ENCODE peak calls at places on chromosomes 1 and 21, in eight cellular contexts. A is anterior cingulate cortex, F is occipital lobe, V is iPS DF 19.7, X is C1 segment of cervical spinal cord, G is BJ, O is foreskin melanocyte, R is D341Med. P is an unnamed sample.

GRCh38 chr1:234919061-234919755 is 209.4 kb downstream of the TOMM20 start:
- DNase-seq in A (no peak), F (no peak), V (no peak), X (peak; percentile 4), G (no peak), O (no peak), R (no peak), P (no peak)

GRCh38 chr1:6700853-6701436 is 671 bp downstream of the DNAJC11 start:
- DNase-seq in A (no peak), F (no peak), V (no peak), X (no peak), G (no peak), O (peak; percentile 4), R (no peak), P (no peak)

GRCh38 chr1:11845641-11846335 is 1.8 kb downstream of the NPPA start:
- DNase-seq in A (no peak), F (no peak), V (no peak), X (no peak), G (no peak), O (no peak), R (peak; percentile 80), P (no peak)

GRCh38 chr1:89820423-89821321 is at the start of gene LRRC8D:
- DNase-seq in A (peak; percentile 85), F (peak; percentile 90), V (no peak), X (peak; percentile 86), G (no peak), O (peak; percentile 59), R (peak; percentile 94), P (no peak)

GRCh38 chr1:79760521-79760920 is 754.0 kb upstream of the ADGRL4 start:
- DNase-seq in A (no peak), F (no peak), V (no peak), X (no peak), G (no peak), O (no peak), R (no peak), P (no peak)

GRCh38 chr1:113811353-113811887 is 856 bp downstream of the RSBN1 start:
- DNase-seq in A (no peak), F (no peak), V (no peak), X (peak; percentile 41), G (no peak), O (no peak), R (peak; percentile 51), P (no peak)

GRCh38 chr1:223844521-223844961 is 1.2 kb downstream of the TP53BP2 start:
- DNase-seq in A (no peak), F (no peak), V (no peak), X (no peak), G (no peak), O (no peak), R (no peak), P (no peak)

GRCh38 chr1:59089922-59090457 is 206.9 kb upstream of the FGGY start:
- DNase-seq in A (no peak), F (no peak), V (no peak), X (no peak), G (no peak), O (no peak), R (no peak), P (no peak)

GRCh38 chr1:54245501-54245900 is 45.5 kb downstream of the MRPL37 start:
- DNase-seq in A (no peak), F (no peak), V (no peak), X (peak; percentile 66), G (no peak), O (peak; percentile 56), R (no peak), P (no peak)

GRCh38 chr1:37513795-37514349 is 694 bp downstream of the MEAF6 start:
- DNase-seq in A (peak; percentile 49), F (no peak), V (no peak), X (peak; percentile 59), G (no peak), O (no peak), R (peak; percentile 57), P (no peak)

GRCh38 chr1:156241311-156241811 is 623 bp upstream of the BGLAP start:
- DNase-seq in A (no peak), F (no peak), V (no peak), X (no peak), G (no peak), O (no peak), R (no peak), P (no peak)

GRCh38 chr1:152014943-152015342 is 21.3 kb upstream of the S100A10 start:
- DNase-seq in A (no peak), F (no peak), V (no peak), X (no peak), G (no peak), O (no peak), R (no peak), P (no peak)

GRCh38 chr1:112318698-112319370 is 77.2 kb upstream of the CTTNBP2NL start:
- DNase-seq in A (no peak), F (no peak), V (no peak), X (no peak), G (no peak), O (no peak), R (no peak), P (no peak)

GRCh38 chr21:32702702-32703101 is 25.1 kb downstream of the SYNJ1 start:
- DNase-seq in A (no peak), F (no peak), V (no peak), X (no peak), G (no peak), O (peak; percentile 68), R (no peak), P (no peak)

GRCh38 chr1:234907585-234908457 is 220.8 kb downstream of the TOMM20 start:
- DNase-seq in A (no peak), F (no peak), V (no peak), X (no peak), G (peak; percentile 83), O (no peak), R (no peak), P (peak; percentile 89)

GRCh38 chr1:83547903-83548302 is 451.0 kb downstream of the TTLL7 start:
- DNase-seq in A (no peak), F (no peak), V (no peak), X (no peak), G (no peak), O (no peak), R (no peak), P (no peak)

GRCh38 chr1:89261926-89262540 is 10.6 kb downstream of the GBP5 start:
- DNase-seq in A (no peak), F (no peak), V (no peak), X (no peak), G (no peak), O (no peak), R (no peak), P (no peak)

GRCh38 chr1:62131093-62131725 is 63.4 kb upstream of the L1TD1 start:
- DNase-seq in A (no peak), F (no peak), V (peak; percentile 60), X (no peak), G (no peak), O (peak; percentile 43), R (peak; percentile 76), P (peak; percentile 33)

GRCh38 chr1:98210064-98210463 is 289.2 kb upstream of the DPYD start:
- DNase-seq in A (no peak), F (no peak), V (peak; percentile 7), X (no peak), G (peak; percentile 6), O (no peak), R (no peak), P (peak; percentile 62)

GRCh38 chr1:248811514-248812490 is 13.9 kb downstream of the SH3BP5L start:
- DNase-seq in A (no peak), F (no peak), V (no peak), X (no peak), G (no peak), O (no peak), R (no peak), P (no peak)

GRCh38 chr1:72186733-72187307 is 95.5 kb downstream of the NEGR1 start:
- DNase-seq in A (no peak), F (no peak), V (no peak), X (no peak), G (no peak), O (peak; percentile 16), R (peak; percentile 9), P (no peak)

GRCh38 chr1:155695107-155695506 is 6.2 kb downstream of the DAP3 start:
- DNase-seq in A (no peak), F (no peak), V (no peak), X (no peak), G (no peak), O (no peak), R (no peak), P (no peak)

GRCh38 chr1:235035928-235036327 is 92.7 kb downstream of the TOMM20 start:
- DNase-seq in A (no peak), F (no peak), V (no peak), X (no peak), G (no peak), O (no peak), R (no peak), P (no peak)

GRCh38 chr1:99675292-99675691 is 29.4 kb downstream of the PALMD start:
- DNase-seq in A (no peak), F (no peak), V (no peak), X (no peak), G (no peak), O (no peak), R (no peak), P (no peak)

GRCh38 chr21:17051054-17051453 is 461.8 kb upstream of the CXADR start:
- DNase-seq in A (no peak), F (no peak), V (no peak), X (no peak), G (no peak), O (peak; percentile 47), R (no peak), P (no peak)

GRCh38 chr1:33234588-33234990 is 21.7 kb upstream of the ZNF362 start:
- DNase-seq in A (no peak), F (no peak), V (no peak), X (no peak), G (no peak), O (no peak), R (peak; percentile 10), P (no peak)

GRCh38 chr1:232596666-232597303 is 33.1 kb downstream of the SIPA1L2 start:
- DNase-seq in A (no peak), F (no peak), V (no peak), X (no peak), G (no peak), O (no peak), R (no peak), P (no peak)

GRCh38 chr1:17189632-17190525 is 15.0 kb upstream of the PADI1 start:
- DNase-seq in A (no peak), F (no peak), V (no peak), X (no peak), G (peak; percentile 94), O (peak; percentile 94), R (no peak), P (peak; percentile 96)

GRCh38 chr1:167094690-167095089 is 815 bp downstream of the STYXL2 start:
- DNase-seq in A (no peak), F (no peak), V (no peak), X (no peak), G (no peak), O (no peak), R (no peak), P (no peak)

P was measured in HFF-Myc.